ENCODE peak calls at places on chromosomes 1 and 21, in five cellular contexts. W is neuronal stem cell, X is SJCRH30, R is heart left ventricle, V is dorsolateral prefrontal cortex. I is an unnamed sample. For H3K27me3, the result is how much of the 10 kb centered on the place peaks cover.

GRCh38 chr21:44505673-44506278 is 34.2 kb downstream of the KRTAP10-1 start:
- DNase-seq in W (no peak), X (no peak), R (peak), V (no peak), I (no peak)

GRCh38 chr1:60825593-60825992 is 256.8 kb upstream of the NFIA start:
- DNase-seq in W (no peak), X (no peak), R (no peak), V (no peak), I (no peak)

GRCh38 chr1:43600033-43601020 is 49.6 kb upstream of the KDM4A start:
- DNase-seq in W (no peak), X (no peak), R (no peak), V (no peak), I (no peak)

GRCh38 chr1:15153842-15154479 is 414 bp downstream of the TMEM51 start:
- DNase-seq in W (peak), X (peak), R (peak), V (peak), I (peak)

GRCh38 chr1:215529111-215529510 is 38.0 kb upstream of the KCTD3 start:
- DNase-seq in W (no peak), X (no peak), R (no peak), V (no peak), I (no peak)

GRCh38 chr1:50860702-50861101 is 99.4 kb downstream of the FAF1 start:
- DNase-seq in W (no peak), X (no peak), R (no peak), V (no peak), I (no peak)

GRCh38 chr1:46996659-46997281 is 26.7 kb upstream of the CYP4X1 start:
- DNase-seq in W (no peak), X (no peak), R (no peak), V (no peak), I (no peak)

GRCh38 chr1:61285371-61285885 is 203.1 kb downstream of the NFIA start:
- DNase-seq in W (no peak), X (no peak), R (no peak), V (no peak), I (no peak)

GRCh38 chr1:54335396-54336056 is 70.7 kb downstream of the SSBP3 start:
- DNase-seq in W (no peak), X (peak), R (peak), V (no peak), I (peak)

GRCh38 chr1:155092131-155092530 is 13.5 kb downstream of the EFNA3 start:
- DNase-seq in W (no peak), X (no peak), R (no peak), V (no peak), I (no peak)

GRCh38 chr1:31799895-31800676 is 15.7 kb downstream of the SPOCD1 start:
- DNase-seq in W (no peak), X (no peak), R (no peak), V (no peak), I (no peak)

GRCh38 chr1:160006312-160006940 is 25.4 kb downstream of the PIGM start:
- DNase-seq in W (peak), X (peak), R (peak), V (no peak), I (peak)

GRCh38 chr1:156146006-156146748 is 7.2 kb upstream of the SEMA4A start:
- DNase-seq in W (peak), X (peak), R (peak), V (peak), I (peak)

GRCh38 chr1:226589008-226589733 is 40.6 kb downstream of the STUM start:
- DNase-seq in W (no peak), X (no peak), R (peak), V (no peak), I (no peak)

GRCh38 chr21:46097826-46098286 is at the start of gene COL6A2:
- DNase-seq in W (peak), X (no peak), R (peak), V (no peak), I (peak)

GRCh38 chr1:31739281-31739853 is 24.8 kb downstream of the ADGRB2 start:
- DNase-seq in W (no peak), X (no peak), R (no peak), V (no peak), I (peak)

GRCh38 chr1:42333662-42334239 is 1.3 kb downstream of the FOXJ3 start:
- DNase-seq in W (no peak), X (no peak), R (no peak), V (no peak), I (no peak)

GRCh38 chr1:109112056-109112651 is 1.8 kb upstream of the ELAPOR1 start:
- DNase-seq in W (no peak), X (peak), R (no peak), V (no peak), I (no peak)

GRCh38 chr1:79714664-79715063 is 708.1 kb upstream of the ADGRL4 start:
- DNase-seq in W (no peak), X (no peak), R (no peak), V (no peak), I (no peak)

GRCh38 chr1:112369389-112370285 is 26.4 kb upstream of the CTTNBP2NL start:
- DNase-seq in W (peak), X (peak), R (peak), V (peak), I (peak)

DNA sequence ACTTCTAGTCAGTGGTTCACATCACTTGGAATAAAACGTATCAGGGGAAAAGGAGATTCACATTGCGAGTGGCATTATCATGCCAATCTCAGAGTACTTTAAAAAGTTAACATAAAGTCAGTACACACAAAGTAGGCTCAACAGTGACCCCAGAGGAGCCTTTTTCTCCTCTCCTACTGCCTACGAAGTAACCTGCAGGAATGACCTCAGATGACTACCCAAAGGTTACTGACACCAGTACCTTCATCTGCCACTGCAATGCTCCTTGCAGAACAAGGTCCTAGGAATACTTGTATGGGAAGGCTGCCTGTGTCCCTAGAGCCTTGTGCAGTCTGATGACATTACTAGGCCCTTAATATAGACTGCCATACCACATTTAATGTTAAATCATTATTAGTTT is 389.8 kb upstream of the LYPLAL1 start:
- DNase-seq in W (no peak), X (no peak), R (no peak), V (no peak), I (no peak)
- H3K27ac ChIP-seq in W (no peak), X (no peak), R (no peak), V (no peak), I (no peak)

DNA sequence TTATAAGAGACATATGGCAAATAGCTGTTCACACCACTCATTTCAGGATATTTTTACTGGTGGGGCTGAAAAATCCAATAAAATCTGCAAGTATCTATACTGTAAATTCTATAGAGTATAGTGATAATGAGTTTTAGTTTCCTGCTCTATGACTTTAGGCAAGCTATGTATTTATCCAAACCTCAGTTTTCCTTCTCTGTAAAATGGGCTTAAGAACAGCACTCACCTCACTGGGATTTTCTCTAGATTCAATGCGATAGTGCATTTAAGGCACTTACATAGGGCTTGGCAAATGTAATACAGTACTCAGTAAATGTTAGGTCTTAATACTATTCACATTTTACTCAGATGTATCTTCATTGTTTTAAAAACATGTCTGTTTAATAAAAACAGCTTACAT is 168.7 kb downstream of the ATG4C start:
- DNase-seq in W (no peak), X (no peak), R (no peak), V (no peak), I (no peak)
- H3K27me3 ChIP-seq in W (under half), X (under half), R (half or more), V (under half), I (under half)

DNA sequence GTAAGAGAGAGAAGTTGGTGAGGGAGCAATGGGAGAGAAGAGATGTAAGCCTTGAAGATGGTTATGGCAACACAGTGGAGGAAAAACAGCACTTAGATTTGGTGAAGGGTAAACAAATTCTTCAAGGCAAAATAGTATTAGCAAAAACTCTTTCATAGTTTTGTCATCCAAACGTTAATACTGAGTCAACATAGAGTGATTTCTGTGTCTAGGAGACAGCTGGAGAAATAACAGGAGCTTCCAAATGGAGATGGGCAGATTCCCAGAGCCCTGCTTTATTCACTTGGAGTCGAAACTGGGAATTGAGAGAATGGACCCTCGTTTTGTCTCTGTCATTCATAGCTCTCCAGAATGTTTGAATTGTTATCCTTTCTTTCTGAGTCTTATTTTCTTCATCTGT is 68.3 kb downstream of the PLA2G4A start:
- DNase-seq in W (no peak), X (no peak), R (no peak), V (no peak), I (no peak)
- H3K27ac ChIP-seq in W (no peak), X (no peak), R (peak), V (no peak), I (peak)

DNA sequence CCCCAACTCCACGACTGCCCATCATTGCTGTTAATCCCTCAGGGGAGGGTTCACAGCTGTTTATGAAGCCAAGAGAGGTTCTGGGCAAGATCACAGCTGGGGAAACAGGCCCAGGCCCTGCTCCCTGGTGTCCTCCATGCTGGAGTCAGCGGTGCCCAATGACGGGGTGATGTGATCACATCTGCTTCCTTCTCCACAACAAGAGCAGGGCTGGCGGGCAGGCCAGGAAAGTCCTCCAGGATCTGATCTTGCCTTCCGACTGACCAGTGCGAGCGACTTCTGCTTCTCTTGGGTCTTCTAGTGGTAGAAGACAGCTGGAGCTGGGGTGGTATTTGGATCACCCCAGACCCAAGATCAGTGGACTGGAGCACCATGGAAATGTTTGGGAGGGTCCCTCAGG is 951 bp upstream of the LINGO4 start:
- DNase-seq in W (no peak), X (no peak), R (no peak), V (no peak), I (no peak)
- H3K27me3 ChIP-seq in W (under half), X (under half), R (under half), V (under half), I (under half)

GRCh38 chr1:27444632-27445031 is 45.3 kb downstream of the WASF2 start:
- DNase-seq in W (no peak), X (no peak), R (no peak), V (no peak), I (no peak)
- H3K27ac ChIP-seq in W (no peak), X (peak), R (no peak), V (no peak), I (no peak)

GRCh38 chr1:6176751-6177150 is 3.4 kb downstream of the CHD5 start:
- DNase-seq in W (no peak), X (no peak), R (no peak), V (no peak), I (no peak)
- H3K27me3 ChIP-seq in W (half or more), X (under half), R (under half), V (under half), I (under half)

GRCh38 chr1:162709870-162710269 is 77.6 kb downstream of the DDR2 start:
- DNase-seq in W (no peak), X (no peak), R (no peak), V (no peak), I (no peak)
- H3K27ac ChIP-seq in W (no peak), X (no peak), R (peak), V (no peak), I (peak)

GRCh38 chr1:220157738-220158137 is 63.8 kb downstream of the IARS2 start:
- DNase-seq in W (no peak), X (no peak), R (no peak), V (no peak), I (no peak)
- H3K27me3 ChIP-seq in W (under half), X (under half), R (under half), V (under half), I (under half)

I was measured in right cardiac atrium.